ENCODE peak calls at places on chromosome 14, in ten cellular contexts. One of them, this sample, is unnamed.

GRCh38 chr14:26966942-26967341 is 369.1 kb upstream of the NOVA1 start:
- DNase-seq in NCI-H524: no peak
- DNase-seq in T-helper 2 cell treated with Interferon-gamma antibody and Interleukin-4, amounts not matched to agents 5 μg/mL and 100 μg/mL, for 36 hours: no peak
- DNase-seq in GM23248: no peak
- DNase-seq in activated CD8-positive, alpha-beta memory T cell treated with anti-CD3 and anti-CD28 coated beads for 4 hours: no peak
- DNase-seq in substantia nigra: no peak
- DNase-seq in CD4-positive, alpha-beta T cell: no peak
- DNase-seq in CD8-positive, alpha-beta memory T cell: no peak
- DNase-seq in fibroblast of lung: peak
- DNase-seq in D341Med: no peak
- DNase-seq in this sample: no peak

GRCh38 chr14:103155013-103155412 is 31.8 kb downstream of the TNFAIP2 start:
- DNase-seq in NCI-H524: no peak
- DNase-seq in T-helper 2 cell treated with Interferon-gamma antibody and Interleukin-4, amounts not matched to agents 5 μg/mL and 100 μg/mL, for 36 hours: no peak
- DNase-seq in GM23248: peak
- DNase-seq in activated CD8-positive, alpha-beta memory T cell treated with anti-CD3 and anti-CD28 coated beads for 4 hours: no peak
- DNase-seq in substantia nigra: peak
- DNase-seq in CD4-positive, alpha-beta T cell: no peak
- DNase-seq in CD8-positive, alpha-beta memory T cell: no peak
- DNase-seq in fibroblast of lung: peak
- DNase-seq in D341Med: no peak
- DNase-seq in this sample: no peak

GRCh38 chr14:32608880-32609279 is 279.8 kb downstream of the AKAP6 start:
- DNase-seq in NCI-H524: no peak
- DNase-seq in T-helper 2 cell treated with Interferon-gamma antibody and Interleukin-4, amounts not matched to agents 5 μg/mL and 100 μg/mL, for 36 hours: no peak
- DNase-seq in GM23248: peak
- DNase-seq in activated CD8-positive, alpha-beta memory T cell treated with anti-CD3 and anti-CD28 coated beads for 4 hours: no peak
- DNase-seq in substantia nigra: no peak
- DNase-seq in CD4-positive, alpha-beta T cell: no peak
- DNase-seq in CD8-positive, alpha-beta memory T cell: no peak
- DNase-seq in fibroblast of lung: peak
- DNase-seq in D341Med: no peak
- DNase-seq in this sample: no peak

GRCh38 chr14:67815573-67816235 is 686 bp downstream of the ZFYVE26 start:
- DNase-seq in NCI-H524: no peak
- DNase-seq in T-helper 2 cell treated with Interferon-gamma antibody and Interleukin-4, amounts not matched to agents 5 μg/mL and 100 μg/mL, for 36 hours: no peak
- DNase-seq in GM23248: peak
- DNase-seq in activated CD8-positive, alpha-beta memory T cell treated with anti-CD3 and anti-CD28 coated beads for 4 hours: no peak
- DNase-seq in substantia nigra: no peak
- DNase-seq in CD4-positive, alpha-beta T cell: no peak
- DNase-seq in CD8-positive, alpha-beta memory T cell: no peak
- DNase-seq in fibroblast of lung: peak
- DNase-seq in D341Med: no peak
- DNase-seq in this sample: no peak

GRCh38 chr14:61585598-61586538 is 109.4 kb upstream of the HIF1A start:
- DNase-seq in NCI-H524: no peak
- DNase-seq in T-helper 2 cell treated with Interferon-gamma antibody and Interleukin-4, amounts not matched to agents 5 μg/mL and 100 μg/mL, for 36 hours: no peak
- DNase-seq in GM23248: peak
- DNase-seq in activated CD8-positive, alpha-beta memory T cell treated with anti-CD3 and anti-CD28 coated beads for 4 hours: no peak
- DNase-seq in substantia nigra: no peak
- DNase-seq in CD4-positive, alpha-beta T cell: no peak
- DNase-seq in CD8-positive, alpha-beta memory T cell: no peak
- DNase-seq in fibroblast of lung: peak
- DNase-seq in D341Med: no peak
- DNase-seq in this sample: no peak

GRCh38 chr14:68397371-68397779 is 395.5 kb downstream of the ZFP36L1 start:
- DNase-seq in NCI-H524: peak
- DNase-seq in T-helper 2 cell treated with Interferon-gamma antibody and Interleukin-4, amounts not matched to agents 5 μg/mL and 100 μg/mL, for 36 hours: no peak
- DNase-seq in GM23248: no peak
- DNase-seq in activated CD8-positive, alpha-beta memory T cell treated with anti-CD3 and anti-CD28 coated beads for 4 hours: no peak
- DNase-seq in substantia nigra: no peak
- DNase-seq in CD4-positive, alpha-beta T cell: no peak
- DNase-seq in CD8-positive, alpha-beta memory T cell: no peak
- DNase-seq in fibroblast of lung: no peak
- DNase-seq in D341Med: no peak
- DNase-seq in this sample: no peak

GRCh38 chr14:29222671-29223268 is 456.2 kb downstream of the FOXG1 start:
- DNase-seq in NCI-H524: peak
- DNase-seq in T-helper 2 cell treated with Interferon-gamma antibody and Interleukin-4, amounts not matched to agents 5 μg/mL and 100 μg/mL, for 36 hours: no peak
- DNase-seq in GM23248: peak
- DNase-seq in activated CD8-positive, alpha-beta memory T cell treated with anti-CD3 and anti-CD28 coated beads for 4 hours: no peak
- DNase-seq in substantia nigra: no peak
- DNase-seq in CD4-positive, alpha-beta T cell: no peak
- DNase-seq in CD8-positive, alpha-beta memory T cell: no peak
- DNase-seq in fibroblast of lung: peak
- DNase-seq in D341Med: peak
- DNase-seq in this sample: no peak

GRCh38 chr14:62126885-62127478 is 364.8 kb downstream of the SNAPC1 start:
- DNase-seq in NCI-H524: peak
- DNase-seq in T-helper 2 cell treated with Interferon-gamma antibody and Interleukin-4, amounts not matched to agents 5 μg/mL and 100 μg/mL, for 36 hours: no peak
- DNase-seq in GM23248: peak
- DNase-seq in activated CD8-positive, alpha-beta memory T cell treated with anti-CD3 and anti-CD28 coated beads for 4 hours: no peak
- DNase-seq in substantia nigra: no peak
- DNase-seq in CD4-positive, alpha-beta T cell: no peak
- DNase-seq in CD8-positive, alpha-beta memory T cell: peak
- DNase-seq in fibroblast of lung: peak
- DNase-seq in D341Med: peak
- DNase-seq in this sample: no peak

GRCh38 chr14:35285168-35285990 is 6.8 kb upstream of the PSMA6 start:
- DNase-seq in NCI-H524: no peak
- DNase-seq in T-helper 2 cell treated with Interferon-gamma antibody and Interleukin-4, amounts not matched to agents 5 μg/mL and 100 μg/mL, for 36 hours: peak
- DNase-seq in GM23248: peak
- DNase-seq in activated CD8-positive, alpha-beta memory T cell treated with anti-CD3 and anti-CD28 coated beads for 4 hours: no peak
- DNase-seq in substantia nigra: no peak
- DNase-seq in CD4-positive, alpha-beta T cell: no peak
- DNase-seq in CD8-positive, alpha-beta memory T cell: no peak
- DNase-seq in fibroblast of lung: no peak
- DNase-seq in D341Med: no peak
- DNase-seq in this sample: no peak

GRCh38 chr14:99131632-99132271 is 140.2 kb downstream of the BCL11B start:
- DNase-seq in NCI-H524: no peak
- DNase-seq in T-helper 2 cell treated with Interferon-gamma antibody and Interleukin-4, amounts not matched to agents 5 μg/mL and 100 μg/mL, for 36 hours: no peak
- DNase-seq in GM23248: no peak
- DNase-seq in activated CD8-positive, alpha-beta memory T cell treated with anti-CD3 and anti-CD28 coated beads for 4 hours: no peak
- DNase-seq in substantia nigra: no peak
- DNase-seq in CD4-positive, alpha-beta T cell: no peak
- DNase-seq in CD8-positive, alpha-beta memory T cell: no peak
- DNase-seq in fibroblast of lung: no peak
- DNase-seq in D341Med: no peak
- DNase-seq in this sample: no peak

GRCh38 chr14:105116451-105117256 is 51.4 kb upstream of the GPR132 start:
- DNase-seq in NCI-H524: no peak
- DNase-seq in T-helper 2 cell treated with Interferon-gamma antibody and Interleukin-4, amounts not matched to agents 5 μg/mL and 100 μg/mL, for 36 hours: no peak
- DNase-seq in GM23248: no peak
- DNase-seq in activated CD8-positive, alpha-beta memory T cell treated with anti-CD3 and anti-CD28 coated beads for 4 hours: no peak
- DNase-seq in substantia nigra: no peak
- DNase-seq in CD4-positive, alpha-beta T cell: no peak
- DNase-seq in CD8-positive, alpha-beta memory T cell: no peak
- DNase-seq in fibroblast of lung: no peak
- DNase-seq in D341Med: peak
- DNase-seq in this sample: no peak

GRCh38 chr14:99036594-99037293 is 235.3 kb downstream of the BCL11B start:
- DNase-seq in NCI-H524: no peak
- DNase-seq in T-helper 2 cell treated with Interferon-gamma antibody and Interleukin-4, amounts not matched to agents 5 μg/mL and 100 μg/mL, for 36 hours: no peak
- DNase-seq in GM23248: no peak
- DNase-seq in activated CD8-positive, alpha-beta memory T cell treated with anti-CD3 and anti-CD28 coated beads for 4 hours: no peak
- DNase-seq in substantia nigra: no peak
- DNase-seq in CD4-positive, alpha-beta T cell: no peak
- DNase-seq in CD8-positive, alpha-beta memory T cell: no peak
- DNase-seq in fibroblast of lung: no peak
- DNase-seq in D341Med: no peak
- DNase-seq in this sample: no peak

GRCh38 chr14:34165847-34166340 is 215.0 kb upstream of the EGLN3 start:
- DNase-seq in NCI-H524: no peak
- DNase-seq in T-helper 2 cell treated with Interferon-gamma antibody and Interleukin-4, amounts not matched to agents 5 μg/mL and 100 μg/mL, for 36 hours: no peak
- DNase-seq in GM23248: no peak
- DNase-seq in activated CD8-positive, alpha-beta memory T cell treated with anti-CD3 and anti-CD28 coated beads for 4 hours: no peak
- DNase-seq in substantia nigra: no peak
- DNase-seq in CD4-positive, alpha-beta T cell: no peak
- DNase-seq in CD8-positive, alpha-beta memory T cell: no peak
- DNase-seq in fibroblast of lung: no peak
- DNase-seq in D341Med: no peak
- DNase-seq in this sample: no peak

GRCh38 chr14:51828017-51828797 is 32.2 kb upstream of the GNG2 start:
- DNase-seq in NCI-H524: no peak
- DNase-seq in T-helper 2 cell treated with Interferon-gamma antibody and Interleukin-4, amounts not matched to agents 5 μg/mL and 100 μg/mL, for 36 hours: peak
- DNase-seq in GM23248: peak
- DNase-seq in activated CD8-positive, alpha-beta memory T cell treated with anti-CD3 and anti-CD28 coated beads for 4 hours: peak
- DNase-seq in substantia nigra: no peak
- DNase-seq in CD4-positive, alpha-beta T cell: peak
- DNase-seq in CD8-positive, alpha-beta memory T cell: peak
- DNase-seq in fibroblast of lung: peak
- DNase-seq in D341Med: no peak
- DNase-seq in this sample: peak